ENCODE peak calls at places on chromosomes 16 and 17, in eight cellular contexts. Y is HepG2, T is Panc1, E is K562, W is upper lobe of left lung, L is GM12878, O is GM23338, J is HCT116. F is an unnamed sample.

GRCh38 chr17:40461774-40462342 is 18.6 kb downstream of the IGFBP4 start:
- ATAC-seq in Y (no peak), T (no peak), E (no peak), W (no peak), L (no peak), O (no peak), J (no peak), F (no peak)

GRCh38 chr16:25210758-25211157 is 6.0 kb upstream of the AQP8 start:
- ATAC-seq in Y (no peak), T (no peak), E (peak; percentile 89), W (no peak), L (no peak), O (no peak), J (no peak), F (no peak)

GRCh38 chr16:70686376-70687171 is 721 bp upstream of the MTSS2 start:
- ATAC-seq in Y (no peak), T (peak; percentile 19), E (no peak), W (no peak), L (no peak), O (peak; percentile 28), J (peak; percentile 49), F (peak; percentile 0)

GRCh38 chr16:70805787-70806186 is 4.8 kb upstream of the VAC14 start:
- ATAC-seq in Y (no peak), T (no peak), E (no peak), W (no peak), L (no peak), O (no peak), J (no peak), F (no peak)

GRCh38 chr16:9072806-9073341 is 18.6 kb upstream of the HAPSTR1 start:
- ATAC-seq in Y (no peak), T (no peak), E (no peak), W (no peak), L (peak; percentile 86), O (no peak), J (no peak), F (no peak)

GRCh38 chr16:66915041-66915440 is 3.6 kb downstream of the CDH16 start:
- ATAC-seq in Y (no peak), T (no peak), E (no peak), W (no peak), L (no peak), O (no peak), J (no peak), F (no peak)

GRCh38 chr17:20122236-20122879 is 113.2 kb downstream of the SPECC1 start:
- ATAC-seq in Y (no peak), T (no peak), E (no peak), W (no peak), L (no peak), O (no peak), J (no peak), F (no peak)

GRCh38 chr17:1004769-1005295 is 7.9 kb downstream of the TIMM22 start:
- ATAC-seq in Y (no peak), T (peak; percentile 1), E (peak; percentile 49), W (no peak), L (no peak), O (peak; percentile 11), J (no peak), F (no peak)

GRCh38 chr16:55711959-55712876 is 56.4 kb downstream of the SLC6A2 start:
- ATAC-seq in Y (peak; percentile 94), T (peak; percentile 93), E (peak; percentile 92), W (no peak), L (peak; percentile 94), O (peak; percentile 96), J (peak; percentile 92), F (peak; percentile 39)

GRCh38 chr17:7354262-7354781 is 634 bp upstream of the TMEM95 start:
- ATAC-seq in Y (no peak), T (no peak), E (no peak), W (no peak), L (no peak), O (no peak), J (no peak), F (no peak)

GRCh38 chr17:32567086-32567485 is 80.3 kb downstream of the CDK5R1 start:
- ATAC-seq in Y (no peak), T (no peak), E (no peak), W (no peak), L (no peak), O (no peak), J (no peak), F (no peak)

GRCh38 chr17:74853048-74853397 is 6.7 kb downstream of the GRIN2C start:
- ATAC-seq in Y (no peak), T (no peak), E (no peak), W (no peak), L (no peak), O (no peak), J (no peak), F (no peak)

GRCh38 chr16:89821438-89822187 is 5.2 kb upstream of the FANCA start:
- ATAC-seq in Y (peak; percentile 1), T (no peak), E (no peak), W (no peak), L (no peak), O (no peak), J (no peak), F (no peak)

GRCh38 chr17:32859857-32860525 is 16.9 kb downstream of the MYO1D start:
- ATAC-seq in Y (no peak), T (no peak), E (peak; percentile 92), W (no peak), L (peak; percentile 97), O (no peak), J (no peak), F (no peak)

GRCh38 chr16:24950275-24950674 is 64.9 kb downstream of the ARHGAP17 start:
- ATAC-seq in Y (no peak), T (no peak), E (no peak), W (no peak), L (no peak), O (no peak), J (no peak), F (no peak)

GRCh38 chr17:82235775-82236141 is 6.9 kb downstream of the SLC16A3 start:
- ATAC-seq in Y (peak; percentile 0), T (no peak), E (peak; percentile 1), W (no peak), L (no peak), O (no peak), J (peak; percentile 0), F (no peak)

GRCh38 chr17:82235056-82235774 is 6.4 kb downstream of the SLC16A3 start:
- ATAC-seq in Y (no peak), T (no peak), E (no peak), W (no peak), L (no peak), O (no peak), J (no peak), F (no peak)

GRCh38 chr17:82237083-82237745 is 8.4 kb downstream of the SLC16A3 start:
- ATAC-seq in Y (no peak), T (no peak), E (no peak), W (no peak), L (no peak), O (peak; percentile 25), J (no peak), F (no peak)

GRCh38 chr17:82237746-82238561 is 9.1 kb downstream of the SLC16A3 start:
- ATAC-seq in Y (no peak), T (no peak), E (no peak), W (no peak), L (no peak), O (no peak), J (no peak), F (no peak)

DNA sequence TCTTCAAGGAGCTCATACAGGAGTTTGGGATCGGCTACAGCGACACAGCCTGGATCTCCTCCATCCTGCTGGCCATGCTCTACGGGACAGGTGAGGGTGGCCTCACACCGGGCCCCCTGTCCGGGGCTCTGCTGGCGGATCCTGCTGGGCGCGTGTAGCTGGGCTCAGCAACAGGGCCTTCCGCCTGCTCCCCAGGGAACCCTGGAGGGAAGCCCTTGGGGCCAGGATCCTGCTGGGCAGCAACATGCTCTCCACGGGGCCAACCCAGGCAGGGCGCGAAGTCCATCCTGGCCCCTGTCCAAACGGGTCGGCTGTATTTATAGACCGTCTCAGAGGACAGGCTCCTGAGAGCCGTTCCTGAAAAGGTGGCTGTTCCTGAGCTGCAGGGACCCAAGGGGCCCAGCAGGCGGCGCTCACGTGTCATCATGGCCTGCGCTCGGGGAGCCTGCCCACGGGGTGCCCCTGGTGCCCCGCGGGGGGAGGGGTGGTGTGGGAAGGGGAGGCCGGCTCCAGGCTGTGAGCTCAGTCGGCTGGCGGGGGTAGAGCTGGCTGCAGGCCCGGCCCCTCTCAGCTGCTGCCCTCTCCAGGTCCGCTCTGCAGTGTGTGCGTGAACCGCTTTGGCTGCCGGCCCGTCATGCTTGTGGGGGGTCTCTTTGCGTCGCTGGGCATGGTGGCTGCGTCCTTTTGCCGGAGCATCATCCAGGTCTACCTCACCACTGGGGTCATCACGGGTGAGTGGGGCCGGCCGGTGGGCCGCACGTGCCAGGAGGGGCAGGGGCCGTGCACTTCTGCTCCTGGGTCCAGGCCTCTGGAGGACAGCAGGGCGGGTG is 7.5 kb downstream of the SLC16A3 start:
- ATAC-seq in Y (peak; percentile 52), T (peak; percentile 2), E (peak; percentile 58), W (peak; percentile 59), L (peak; percentile 41), O (peak; percentile 17), J (peak; percentile 44), F (peak; percentile 32)
- TF ChIP-seq POLR2AphosphoS5 in Y (no peak), T (peak; percentile 65), E (no peak), W (no peak), L (no peak), O (no peak), J (no peak), F (no peak)

GRCh38 chr16:81314603-81315270 is at the start of gene GAN:
- ATAC-seq in Y (peak; percentile 96), T (peak; percentile 96), E (peak; percentile 97), W (peak; percentile 99), L (peak; percentile 98), O (peak; percentile 92), J (peak; percentile 93), F (peak; percentile 98)
- H3K4me1 ChIP-seq in Y (peaks cover 52% of the 10 kb centered on the region), T (peaks cover 10% of the 10 kb centered on the region), E (peaks cover 28% of the 10 kb centered on the region), W (peaks cover 19% of the 10 kb centered on the region), L (peaks cover 7% of the 10 kb centered on the region), O (peaks cover 25% of the 10 kb centered on the region), J (peaks cover 35% of the 10 kb centered on the region), F (peaks cover 16% of the 10 kb centered on the region)

GRCh38 chr16:15949210-15950166 is at the start of gene ABCC1:
- ATAC-seq in Y (peak; percentile 59), T (peak; percentile 84), E (peak; percentile 80), W (no peak), L (peak; percentile 71), O (peak; percentile 64), J (peak; percentile 86), F (peak; percentile 84)

GRCh38 chr16:15950167-15950854 is 895 bp downstream of the ABCC1 start:
- ATAC-seq in Y (peak; percentile 43), T (peak; percentile 8), E (peak; percentile 63), W (peak; percentile 23), L (peak; percentile 71), O (peak; percentile 42), J (no peak), F (no peak)

GRCh38 chr16:15950869-15951268 is 1.5 kb downstream of the ABCC1 start:
- ATAC-seq in Y (no peak), T (no peak), E (no peak), W (no peak), L (peak; percentile 4), O (no peak), J (no peak), F (no peak)

GRCh38 chr16:15947983-15948509 is 1.4 kb upstream of the ABCC1 start:
- ATAC-seq in Y (no peak), T (no peak), E (no peak), W (no peak), L (no peak), O (no peak), J (no peak), F (no peak)

GRCh38 chr16:15948532-15949209 is 745 bp upstream of the ABCC1 start:
- ATAC-seq in Y (peak; percentile 5), T (no peak), E (no peak), W (no peak), L (peak; percentile 70), O (no peak), J (no peak), F (no peak)
- H3K27ac ChIP-seq in Y (peak overlapping the region; percentile 36), T (peak overlapping the region; percentile 96), E (peak overlapping the region; percentile 77), W (peak overlapping the region; percentile 81), L (peak overlapping the region; percentile 86), O (no peak overlapping the region), J (peak overlapping the region; percentile 73), F (peak overlapping the region; percentile 39)

GRCh38 chr16:4743217-4743897 is 9.0 kb downstream of the DNAAF8 start:
- ATAC-seq in Y (peak; percentile 20), T (peak; percentile 18), E (peak; percentile 30), W (no peak), L (no peak), O (peak; percentile 36), J (no peak), F (no peak)
- TF ChIP-seq POLR2AphosphoS5 in Y (no peak), T (no peak), E (no peak), W (no peak), L (no peak), O (no peak), J (no peak), F (no peak)

F was measured in gastroesophageal sphincter.